ENCODE peak calls at places on chromosomes 3 and 15, in four cellular contexts. V is amniotic epithelial cell, N is transverse colon, M is hepatic stellate cell. J is an unnamed sample.

GRCh38 chr3:183437696-183438564 is 9.5 kb upstream of the MCF2L2 start:
- DNase-seq in V (no peak), N (no peak), M (no peak), J (no peak)

GRCh38 chr3:127791221-127791913 is 30.9 kb downstream of the MGLL start:
- DNase-seq in V (peak; percentile 38), N (peak; percentile 62), M (peak; percentile 49), J (no peak)

GRCh38 chr3:78967061-78967460 is 800.7 kb downstream of the ROBO1 start:
- DNase-seq in V (no peak), N (no peak), M (no peak), J (no peak)

GRCh38 chr3:106728315-106728821 is 648.9 kb upstream of the CCDC54 start:
- DNase-seq in V (peak; percentile 98), N (no peak), M (peak; percentile 65), J (no peak)

GRCh38 chr3:70249509-70250160 is 62.8 kb downstream of the MDFIC2 start:
- DNase-seq in V (no peak), N (no peak), M (no peak), J (no peak)

GRCh38 chr3:175260145-175260794 is 401.1 kb downstream of the NAALADL2 start:
- DNase-seq in V (peak; percentile 50), N (no peak), M (peak; percentile 2), J (no peak)

GRCh38 chr3:126351771-126352475 is 5.3 kb downstream of the KLF15 start:
- DNase-seq in V (no peak), N (peak; percentile 5), M (no peak), J (peak; percentile 84)

GRCh38 chr15:95259965-95260364 is 1028.6 kb downstream of the MCTP2 start:
- DNase-seq in V (peak; percentile 54), N (no peak), M (no peak), J (no peak)

GRCh38 chr3:24454862-24455261 is 39.8 kb downstream of the THRB start:
- DNase-seq in V (no peak), N (no peak), M (no peak), J (no peak)

GRCh38 chr3:129502641-129503386 is 25.6 kb upstream of the RHO start:
- DNase-seq in V (no peak), N (no peak), M (no peak), J (no peak)

GRCh38 chr3:181521831-181522230 is 189.9 kb upstream of the SOX2 start:
- DNase-seq in V (no peak), N (no peak), M (no peak), J (no peak)

GRCh38 chr3:33437556-33438283 is 2.5 kb downstream of the UBP1 start:
- DNase-seq in V (peak; percentile 74), N (peak; percentile 21), M (peak; percentile 65), J (no peak)

GRCh38 chr3:99945328-99945995 is 127.8 kb downstream of the CMSS1 start:
- DNase-seq in V (peak; percentile 48), N (no peak), M (no peak), J (no peak)

GRCh38 chr3:49132437-49133225 is at the start of gene LAMB2:
- DNase-seq in V (peak; percentile 69), N (peak; percentile 79), M (peak; percentile 89), J (peak; percentile 95)

GRCh38 chr15:70084461-70084860 is 13.3 kb downstream of the TLE3 start:
- DNase-seq in V (no peak), N (no peak), M (no peak), J (no peak)